ENCODE peak calls at places on chromosomes 6 and 20, in five cellular contexts. C is naive thymus-derived CD4-positive, alpha-beta T cell; N is heart left ventricle; K is foreskin keratinocyte; S is pancreas. Q is an unnamed sample.

GRCh38 chr6:140064371-140064770 is 689.9 kb upstream of the CITED2 start:
- ATAC-seq in C (no peak), N (no peak), K (no peak), S (no peak), Q (no peak)

GRCh38 chr20:20683481-20683880 is 29.0 kb downstream of the RALGAPA2 start:
- ATAC-seq in C (no peak), N (no peak), K (no peak), S (no peak), Q (no peak)

GRCh38 chr6:41634657-41635056 is 3.6 kb upstream of the MDFI start:
- ATAC-seq in C (no peak), N (no peak), K (no peak), S (no peak), Q (no peak)

GRCh38 chr6:145036848-145037567 is 698.3 kb downstream of the EPM2A start:
- ATAC-seq in C (no peak), N (peak; percentile 98), K (peak; percentile 78), S (peak; percentile 44), Q (no peak)

GRCh38 chr6:83878902-83879644 is 19.6 kb downstream of the CYB5R4 start:
- ATAC-seq in C (no peak), N (no peak), K (peak; percentile 21), S (no peak), Q (no peak)

GRCh38 chr6:143328885-143329284 is 121.6 kb downstream of the ADAT2 start:
- ATAC-seq in C (no peak), N (no peak), K (peak; percentile 76), S (no peak), Q (no peak)

GRCh38 chr6:34610819-34611477 is 54.8 kb upstream of the SPDEF start:
- ATAC-seq in C (no peak), N (peak; percentile 50), K (peak; percentile 80), S (peak; percentile 68), Q (no peak)

GRCh38 chr6:112956696-112957525 is 609.8 kb downstream of the RFPL4B start:
- ATAC-seq in C (no peak), N (peak; percentile 90), K (peak; percentile 47), S (no peak), Q (peak; percentile 63)

GRCh38 chr6:20681243-20681684 is 147.0 kb downstream of the CDKAL1 start:
- ATAC-seq in C (no peak), N (no peak), K (no peak), S (peak; percentile 76), Q (no peak)

GRCh38 chr6:917296-917695 is 224.4 kb upstream of the EXOC2 start:
- ATAC-seq in C (no peak), N (no peak), K (no peak), S (no peak), Q (no peak)

GRCh38 chr20:38833154-38833856 is 27.8 kb downstream of the PPP1R16B start:
- ATAC-seq in C (peak; percentile 45), N (no peak), K (no peak), S (no peak), Q (no peak)

GRCh38 chr6:125821825-125822281 is 31.1 kb downstream of the NCOA7 start:
- ATAC-seq in C (no peak), N (peak; percentile 78), K (no peak), S (peak; percentile 68), Q (peak; percentile 44)

GRCh38 chr20:38127011-38127621 is 38.0 kb downstream of the TGM2 start:
- ATAC-seq in C (no peak), N (peak; percentile 69), K (peak; percentile 73), S (peak; percentile 73), Q (peak; percentile 68)

GRCh38 chr20:61605862-61606557 is 353.9 kb downstream of the CDH4 start:
- ATAC-seq in C (no peak), N (no peak), K (no peak), S (no peak), Q (no peak)

GRCh38 chr6:166558156-166559025 is 28.1 kb downstream of the RAMACL start:
- ATAC-seq in C (no peak), N (no peak), K (no peak), S (no peak), Q (no peak)

GRCh38 chr20:45341579-45341938 is 6.7 kb downstream of the SDC4 start:
- ATAC-seq in C (no peak), N (no peak), K (no peak), S (no peak), Q (no peak)

GRCh38 chr6:144330588-144330987 is 45.5 kb downstream of the UTRN start:
- ATAC-seq in C (no peak), N (no peak), K (peak; percentile 91), S (peak; percentile 76), Q (no peak)

GRCh38 chr20:51446656-51447055 is 95.9 kb downstream of the NFATC2 start:
- ATAC-seq in C (no peak), N (peak; percentile 25), K (peak; percentile 68), S (peak; percentile 43), Q (peak; percentile 47)

GRCh38 chr20:258963-259362 is 1.4 kb downstream of the DEFB132 start:
- ATAC-seq in C (no peak), N (no peak), K (no peak), S (peak; percentile 37), Q (no peak)

GRCh38 chr20:48644286-48644828 is 183.4 kb downstream of the PREX1 start:
- ATAC-seq in C (no peak), N (no peak), K (no peak), S (no peak), Q (no peak)

GRCh38 chr6:105087571-105088211 is 92.1 kb downstream of the POPDC3 start:
- ATAC-seq in C (peak; percentile 67), N (no peak), K (peak; percentile 48), S (peak; percentile 84), Q (peak; percentile 53)

GRCh38 chr6:41228088-41228487 is at the start of gene TREML4:
- ATAC-seq in C (peak; percentile 62), N (no peak), K (no peak), S (no peak), Q (no peak)

GRCh38 chr20:5688431-5688972 is 61.7 kb upstream of the SHLD1 start:
- ATAC-seq in C (peak; percentile 40), N (peak; percentile 68), K (peak; percentile 19), S (peak; percentile 27), Q (peak; percentile 19)

GRCh38 chr20:3808141-3808479 is 12.0 kb downstream of the CDC25B start:
- ATAC-seq in C (no peak), N (peak; percentile 46), K (peak; percentile 9), S (peak; percentile 63), Q (peak; percentile 43)

GRCh38 chr20:46709055-46709458 is 392 bp upstream of the SLC2A10 start:
- ATAC-seq in C (no peak), N (peak; percentile 27), K (no peak), S (peak; percentile 40), Q (no peak)

GRCh38 chr6:2594868-2595267 is 155.9 kb downstream of the MYLK4 start:
- ATAC-seq in C (no peak), N (no peak), K (peak; percentile 91), S (no peak), Q (no peak)

GRCh38 chr6:20365456-20365855 is 36.2 kb upstream of the E2F3 start:
- ATAC-seq in C (peak; percentile 52), N (no peak), K (no peak), S (no peak), Q (no peak)

GRCh38 chr6:37587776-37588744 is 88.4 kb upstream of the CCDC167 start:
- ATAC-seq in C (no peak), N (no peak), K (no peak), S (no peak), Q (no peak)
- H3K27ac ChIP-seq in C (no peak overlapping the region), N (no peak overlapping the region), K (no peak overlapping the region), S (no peak overlapping the region), Q (no peak overlapping the region)

DNA sequence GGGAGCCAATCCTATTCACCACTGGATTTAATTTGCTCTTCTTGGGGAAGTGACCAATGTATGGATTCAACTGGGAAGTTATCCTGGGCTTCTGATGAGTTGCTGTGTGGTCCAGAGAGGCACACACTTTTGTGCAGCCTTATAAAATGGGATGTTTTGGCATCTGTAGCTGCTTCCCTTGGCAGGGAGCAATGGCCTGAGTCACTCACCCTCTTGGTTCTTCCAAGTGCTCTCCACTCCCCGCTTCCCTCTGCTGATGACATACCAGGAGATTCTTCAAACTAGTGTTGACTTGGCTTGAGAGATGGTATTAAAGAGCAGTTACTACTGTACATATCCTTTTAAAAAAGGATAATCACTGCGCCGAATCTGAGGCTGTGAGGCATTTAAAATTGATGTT is 105.8 kb downstream of the JARID2 start:
- ATAC-seq in C (peak; percentile 39), N (peak; percentile 94), K (peak; percentile 80), S (peak; percentile 58), Q (peak; percentile 78)
- H3K4me1 ChIP-seq in C (peaks cover 50% of the 10 kb centered on the region), N (peaks cover 30% of the 10 kb centered on the region), K (peaks cover 20% of the 10 kb centered on the region), S (no peaks in the 10 kb centered on the region), Q (peaks cover 16% of the 10 kb centered on the region)

GRCh38 chr6:117169781-117170281 is 95.5 kb upstream of the VGLL2 start:
- ATAC-seq in C (no peak), N (no peak), K (no peak), S (no peak), Q (no peak)

GRCh38 chr6:117169060-117169635 is 96.2 kb upstream of the VGLL2 start:
- ATAC-seq in C (no peak), N (no peak), K (no peak), S (no peak), Q (no peak)

DNA sequence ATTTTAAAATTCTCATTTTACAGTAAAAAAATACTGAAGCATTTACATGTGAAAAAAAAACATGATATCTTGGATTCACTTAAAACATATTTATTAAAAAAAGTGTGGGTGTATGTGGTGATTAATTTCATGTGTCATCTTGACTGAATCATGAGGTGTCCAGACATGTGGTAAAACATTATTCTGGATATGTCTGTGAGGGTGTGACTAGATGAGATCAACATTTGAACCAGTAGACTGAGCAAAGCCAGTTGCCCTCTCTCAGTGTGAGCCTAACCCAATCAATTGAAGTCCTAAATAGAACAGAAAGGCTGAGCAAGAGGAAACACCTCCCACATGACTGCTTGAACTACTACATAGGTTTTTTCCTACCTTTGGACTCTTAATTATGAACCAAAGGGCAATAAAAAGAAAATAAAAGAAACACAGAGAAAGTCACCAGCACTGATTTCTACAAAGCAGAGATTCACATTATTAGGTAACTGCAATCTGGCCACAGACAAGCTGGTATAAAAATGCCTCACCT is 90.5 kb upstream of the VGLL2 start:
- ATAC-seq in C (no peak), N (no peak), K (peak; percentile 99), S (no peak), Q (no peak)
- H3K27ac ChIP-seq in C (no peak overlapping the region), N (no peak overlapping the region), K (no peak overlapping the region), S (no peak overlapping the region), Q (no peak overlapping the region)

GRCh38 chr6:36969988-36970891 is 15.7 kb downstream of the PI16 start:
- ATAC-seq in C (no peak), N (no peak), K (no peak), S (no peak), Q (no peak)

GRCh38 chr6:36970892-36971842 is 14.8 kb downstream of the MTCH1 start:
- ATAC-seq in C (no peak), N (peak; percentile 3), K (no peak), S (no peak), Q (no peak)

GRCh38 chr6:36967757-36968156 is 13.2 kb downstream of the PI16 start:
- ATAC-seq in C (no peak), N (no peak), K (no peak), S (no peak), Q (no peak)

GRCh38 chr6:36968266-36968977 is 13.9 kb downstream of the PI16 start:
- ATAC-seq in C (no peak), N (no peak), K (no peak), S (no peak), Q (peak; percentile 52)

DNA sequence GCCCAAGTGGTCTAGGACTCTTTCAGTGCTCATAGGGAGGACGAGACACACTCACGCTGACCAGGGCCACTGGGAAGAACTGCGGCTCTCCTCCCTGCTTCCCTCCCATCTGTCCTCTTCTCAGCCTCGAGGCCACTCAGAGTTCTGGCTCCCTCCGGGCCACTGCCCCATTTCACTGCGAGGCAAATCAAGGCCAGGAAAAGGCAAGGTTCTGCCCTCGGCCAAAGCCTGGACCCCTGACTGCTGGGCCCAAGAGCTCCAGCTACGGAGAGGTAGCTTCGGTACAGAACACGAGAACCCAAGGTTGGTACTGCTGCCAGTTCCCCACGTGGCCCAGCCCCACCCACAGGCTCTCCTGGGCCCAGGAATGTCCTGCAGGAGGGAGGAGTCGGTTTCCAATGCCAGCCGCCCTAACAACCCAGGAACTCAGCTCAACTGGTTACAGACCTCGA is 14.7 kb downstream of the PI16 start:
- ATAC-seq in C (no peak), N (no peak), K (no peak), S (no peak), Q (no peak)
- H3K4me1 ChIP-seq in C (peaks cover 8% of the 10 kb centered on the region), N (peaks cover 75% of the 10 kb centered on the region), K (peaks cover 16% of the 10 kb centered on the region), S (no peaks in the 10 kb centered on the region), Q (peaks cover 26% of the 10 kb centered on the region)